ENCODE peak calls at places on chromosomes 3 and 15, in seven cellular contexts. N is endodermal cell, B is prostate gland, M is choroid plexus epithelial cell, R is Peyer's patch, K is PC-3, Z is neuronal stem cell. I is an unnamed sample.

GRCh38 chr3:59690886-59691285 is 641.1 kb upstream of the CFAP20DC start:
- DNase-seq in N (no peak), B (no peak), M (no peak), R (no peak), K (no peak), Z (no peak), I (no peak)

GRCh38 chr3:79835701-79836100 is 67.9 kb upstream of the ROBO1 start:
- DNase-seq in N (no peak), B (no peak), M (no peak), R (no peak), K (no peak), Z (no peak), I (no peak)

GRCh38 chr3:196666001-196666867 is 26.7 kb downstream of the NRROS start:
- DNase-seq in N (peak), B (no peak), M (peak), R (no peak), K (peak), Z (peak), I (no peak)

GRCh38 chr3:98829246-98829832 is 66.2 kb downstream of the ST3GAL6 start:
- DNase-seq in N (no peak), B (no peak), M (no peak), R (no peak), K (no peak), Z (no peak), I (no peak)

GRCh38 chr3:47266709-47267489 is 15.7 kb downstream of the KIF9 start:
- DNase-seq in N (no peak), B (peak), M (peak), R (peak), K (peak), Z (no peak), I (peak)

GRCh38 chr3:37183375-37183831 is 9.0 kb upstream of the LRRFIP2 start:
- DNase-seq in N (no peak), B (peak), M (peak), R (no peak), K (peak), Z (no peak), I (no peak)

GRCh38 chr15:95287774-95288173 is 1042.7 kb upstream of the NR2F2 start:
- DNase-seq in N (peak), B (no peak), M (peak), R (no peak), K (no peak), Z (no peak), I (no peak)

GRCh38 chr3:127139601-127140500 is 53.1 kb upstream of the PRR23E start:
- DNase-seq in N (peak), B (no peak), M (no peak), R (no peak), K (no peak), Z (no peak), I (no peak)

GRCh38 chr3:98945006-98945626 is 43.6 kb upstream of the DCBLD2 start:
- DNase-seq in N (no peak), B (no peak), M (no peak), R (no peak), K (peak), Z (no peak), I (no peak)

GRCh38 chr15:74791007-74791406 is 9.1 kb downstream of the CSK start:
- DNase-seq in N (no peak), B (no peak), M (no peak), R (no peak), K (no peak), Z (no peak), I (no peak)

GRCh38 chr3:4421121-4421520 is 45.9 kb downstream of the SUMF1 start:
- DNase-seq in N (no peak), B (no peak), M (peak), R (no peak), K (peak), Z (no peak), I (no peak)

GRCh38 chr3:177554900-177555759 is 357.8 kb upstream of the TBL1XR1 start:
- DNase-seq in N (peak), B (no peak), M (peak), R (no peak), K (peak), Z (no peak), I (no peak)

GRCh38 chr15:35690698-35691116 is 144.7 kb upstream of the DPH6 start:
- DNase-seq in N (no peak), B (no peak), M (peak), R (no peak), K (no peak), Z (no peak), I (no peak)

GRCh38 chr3:102529452-102529851 is 94.6 kb downstream of the ZPLD1 start:
- DNase-seq in N (peak), B (peak), M (peak), R (no peak), K (peak), Z (no peak), I (no peak)

GRCh38 chr15:90402806-90403205 is 14.8 kb downstream of the IQGAP1 start:
- DNase-seq in N (no peak), B (no peak), M (no peak), R (no peak), K (peak), Z (no peak), I (no peak)

GRCh38 chr3:167372138-167372537 is 8.0 kb downstream of the ZBBX start:
- DNase-seq in N (peak), B (no peak), M (no peak), R (no peak), K (no peak), Z (no peak), I (no peak)

GRCh38 chr15:54560417-54560816 is 582.2 kb downstream of the UNC13C start:
- DNase-seq in N (no peak), B (no peak), M (no peak), R (no peak), K (no peak), Z (no peak), I (no peak)

GRCh38 chr3:53613111-53613510 is 118.7 kb downstream of the CACNA1D start:
- DNase-seq in N (no peak), B (no peak), M (no peak), R (no peak), K (no peak), Z (no peak), I (no peak)

GRCh38 chr3:82353281-82354171 is 592.1 kb upstream of the GBE1 start:
- DNase-seq in N (no peak), B (no peak), M (peak), R (no peak), K (no peak), Z (no peak), I (no peak)

GRCh38 chr3:82342521-82342920 is 581.1 kb upstream of the GBE1 start:
- DNase-seq in N (no peak), B (no peak), M (peak), R (no peak), K (no peak), Z (no peak), I (no peak)

GRCh38 chr3:82347585-82347984 is 586.1 kb upstream of the GBE1 start:
- DNase-seq in N (no peak), B (no peak), M (no peak), R (no peak), K (no peak), Z (no peak), I (no peak)
- H3K4me3 ChIP-seq in N (no peak), B (no peak), M (no peak), R (no peak), K (no peak), Z (no peak), I (no peak)

GRCh38 chr3:146638718-146639117 is 33.6 kb upstream of the PLSCR5 start:
- DNase-seq in N (no peak), B (no peak), M (peak), R (no peak), K (peak), Z (no peak), I (no peak)
- H3K4me3 ChIP-seq in N (no peak), B (no peak), M (no peak), R (no peak), K (no peak), Z (no peak), I (no peak)

GRCh38 chr15:64770626-64771025 is 4.8 kb downstream of the RBPMS2 start:
- DNase-seq in N (no peak), B (no peak), M (no peak), R (no peak), K (no peak), Z (no peak), I (no peak)

GRCh38 chr15:64774556-64775523 is 549 bp downstream of the RBPMS2 start:
- DNase-seq in N (peak), B (no peak), M (no peak), R (no peak), K (no peak), Z (peak), I (no peak)

GRCh38 chr15:64772488-64772887 is 2.9 kb downstream of the RBPMS2 start:
- DNase-seq in N (peak), B (no peak), M (no peak), R (no peak), K (no peak), Z (no peak), I (no peak)

GRCh38 chr15:64773606-64774555 is 1.5 kb downstream of the RBPMS2 start:
- DNase-seq in N (peak), B (no peak), M (no peak), R (no peak), K (no peak), Z (no peak), I (no peak)

DNA sequence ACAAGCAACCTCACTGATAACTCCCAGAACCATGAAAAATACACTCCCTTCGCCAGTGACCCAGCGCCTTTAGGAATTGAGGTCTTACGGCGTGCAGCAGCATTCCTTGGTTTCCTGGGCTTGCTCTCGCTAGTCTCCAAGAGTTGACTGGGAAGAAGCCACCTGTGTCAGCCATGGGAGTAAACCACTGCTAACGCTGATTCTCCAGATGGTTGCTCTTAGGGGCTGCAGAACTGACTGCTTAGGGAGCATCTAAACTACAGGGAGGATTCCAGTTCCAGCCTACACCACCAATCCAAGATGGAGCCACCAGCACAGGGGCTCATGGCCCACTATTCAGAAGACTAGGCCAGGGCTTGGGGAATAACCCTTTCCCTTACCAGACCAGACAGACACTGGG is 2.4 kb downstream of the RBPMS2 start:
- DNase-seq in N (peak), B (no peak), M (no peak), R (no peak), K (no peak), Z (no peak), I (no peak)
- H3K4me3 ChIP-seq in N (peak), B (no peak), M (no peak), R (no peak), K (no peak), Z (no peak), I (no peak)

DNA sequence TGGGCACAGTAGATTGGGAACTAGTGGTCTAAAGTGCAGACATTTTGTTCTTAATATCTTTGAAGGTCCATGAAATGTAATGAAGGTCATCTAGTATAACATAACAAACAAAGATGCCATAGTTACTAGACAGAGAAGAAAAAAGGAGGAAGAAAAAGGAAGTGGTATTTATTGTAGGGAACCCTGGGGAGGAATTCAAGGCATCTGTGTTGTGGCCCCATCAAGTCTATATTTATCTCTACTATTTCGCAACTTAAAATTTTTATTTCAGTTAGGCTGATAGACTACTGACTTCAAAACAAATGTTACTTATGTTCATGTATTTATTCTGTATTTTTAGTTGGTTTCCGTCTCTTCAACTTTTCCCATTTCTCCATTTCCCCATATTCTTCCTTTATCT is 48.9 kb upstream of the ZDHHC23 start:
- DNase-seq in N (no peak), B (no peak), M (peak), R (no peak), K (no peak), Z (no peak), I (no peak)
- H3K4me3 ChIP-seq in N (no peak), B (no peak), M (no peak), R (peak), K (no peak), Z (no peak), I (no peak)

GRCh38 chr15:62104406-62104805 is 37.6 kb downstream of the C2CD4A start:
- DNase-seq in N (no peak), B (no peak), M (no peak), R (no peak), K (no peak), Z (no peak), I (no peak)
- H3K4me3 ChIP-seq in N (no peak), B (no peak), M (no peak), R (no peak), K (no peak), Z (no peak), I (no peak)

GRCh38 chr3:16595778-16596177 is 9.4 kb downstream of the DAZL start:
- DNase-seq in N (no peak), B (no peak), M (peak), R (no peak), K (peak), Z (no peak), I (no peak)

GRCh38 chr3:16601539-16602005 is 3.7 kb downstream of the DAZL start:
- DNase-seq in N (no peak), B (no peak), M (no peak), R (no peak), K (no peak), Z (no peak), I (no peak)

GRCh38 chr3:16596352-16597032 is 8.7 kb downstream of the DAZL start:
- DNase-seq in N (no peak), B (no peak), M (no peak), R (no peak), K (no peak), Z (no peak), I (no peak)

GRCh38 chr3:16600771-16601538 is 4.3 kb downstream of the DAZL start:
- DNase-seq in N (peak), B (peak), M (peak), R (peak), K (peak), Z (peak), I (peak)

DNA sequence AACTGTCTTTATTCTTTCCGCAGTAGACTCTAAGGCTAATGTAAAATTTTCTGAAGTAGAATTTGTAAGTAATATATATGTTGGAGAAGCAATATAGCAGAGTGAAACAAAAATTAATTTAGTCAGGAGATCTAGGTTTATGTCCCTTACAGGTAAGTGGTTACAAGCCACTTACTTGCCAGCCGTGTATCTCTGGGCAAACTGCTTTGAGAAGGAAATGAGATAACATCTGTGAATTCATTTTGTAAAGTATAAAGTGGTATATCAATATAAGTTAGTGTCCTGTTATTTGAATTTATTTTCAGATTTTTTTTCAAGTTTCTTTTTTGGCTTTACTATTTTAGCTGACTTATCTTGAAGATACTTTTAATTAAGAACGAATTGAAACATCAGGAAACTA is 5.5 kb downstream of the DAZL start:
- DNase-seq in N (no peak), B (no peak), M (no peak), R (no peak), K (no peak), Z (no peak), I (no peak)
- H3K4me3 ChIP-seq in N (no peak), B (no peak), M (no peak), R (no peak), K (no peak), Z (no peak), I (no peak)

DNA sequence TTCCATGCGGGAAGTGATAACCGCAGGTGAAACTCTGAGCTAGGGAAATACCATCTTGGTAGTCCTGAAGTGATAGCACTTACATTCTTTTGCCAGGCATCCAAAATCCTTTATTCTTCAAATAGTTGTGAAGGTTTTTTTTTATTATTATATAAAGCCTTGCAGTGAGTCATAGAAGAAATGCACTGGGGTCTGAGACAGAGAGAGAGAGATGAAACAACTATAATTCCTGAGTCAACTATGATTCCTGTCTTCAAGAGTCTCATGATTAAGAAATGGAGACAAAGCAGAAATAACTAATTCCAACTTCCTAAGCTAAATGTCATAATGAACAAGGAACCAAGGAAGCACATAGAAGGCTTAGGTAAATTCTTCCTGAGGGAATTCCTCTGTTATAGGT is 495.6 kb downstream of the LPP start:
- DNase-seq in N (no peak), B (no peak), M (peak), R (no peak), K (no peak), Z (no peak), I (no peak)
- H3K4me3 ChIP-seq in N (no peak), B (no peak), M (no peak), R (no peak), K (no peak), Z (no peak), I (no peak)